ENCODE peak calls at places on chromosome 19, in six cellular contexts. G, F, V, I, A and C are unnamed samples.

GRCh38 chr19:44684892-44685847 is 13.8 kb upstream of the CEACAM16 start:
- DNase-seq in V (peak), F (peak), G (no peak), I (peak), A (peak), C (peak)

GRCh38 chr19:3359850-3360493 is 6.4 kb upstream of the NFIC start:
- DNase-seq in A (peak), V (peak), G (no peak), F (no peak), I (no peak), C (no peak)

GRCh38 chr19:16327911-16328823 is 3.5 kb downstream of the KLF2 start:
- DNase-seq in I (no peak), A (peak), G (no peak), F (peak), V (no peak), C (no peak)

GRCh38 chr19:29527500-29528328 is 1.9 kb downstream of the VSTM2B start:
- DNase-seq in I (no peak), F (no peak), A (no peak), G (no peak), V (peak), C (no peak)

GRCh38 chr19:28396259-28396940 is 816.6 kb downstream of the UQCRFS1 start:
- DNase-seq in A (no peak), V (peak), F (no peak), I (no peak), G (no peak), C (no peak)

GRCh38 chr19:49333426-49334288 is 1.5 kb upstream of the CD37 start:
- DNase-seq in V (no peak), I (no peak), F (no peak), G (no peak), A (peak), C (no peak)

GRCh38 chr19:29819986-29820385 is 8.2 kb downstream of the CCNE1 start:
- DNase-seq in V (no peak), I (no peak), A (no peak), G (no peak), F (no peak), C (no peak)

GRCh38 chr19:41225238-41226052 is 6.4 kb downstream of the AXL start:
- DNase-seq in I (peak), V (peak), A (peak), F (peak), G (peak), C (peak)

GRCh38 chr19:56355517-56355916 is 37.8 kb downstream of the ZNF582 start:
- DNase-seq in G (no peak), I (no peak), F (no peak), V (no peak), A (no peak), C (no peak)

GRCh38 chr19:35011091-35011689 is 11.1 kb downstream of the GRAMD1A start:
- DNase-seq in V (no peak), G (no peak), F (no peak), I (no peak), A (no peak), C (no peak)

GRCh38 chr19:35557539-35558399 is 5.7 kb downstream of the ATP4A start:
- DNase-seq in V (peak), F (peak), A (peak), G (peak), I (peak), C (peak)

GRCh38 chr19:31139871-31140505 is 209.2 kb downstream of the TSHZ3 start:
- DNase-seq in F (peak), A (peak), G (no peak), V (no peak), I (no peak), C (peak)

GRCh38 chr19:34480971-34481821 is at the start of gene WTIP:
- DNase-seq in A (peak), V (peak), G (no peak), F (peak), I (peak), C (peak)

GRCh38 chr19:46848389-46848788 is 2.3 kb downstream of the AP2S1 start:
- DNase-seq in A (no peak), F (no peak), V (no peak), I (no peak), G (no peak), C (no peak)

GRCh38 chr19:33396701-33397535 is 23.4 kb downstream of the CEBPG start:
- DNase-seq in I (no peak), F (no peak), G (no peak), V (peak), A (no peak), C (no peak)

GRCh38 chr19:39304701-39305571 is 8.7 kb downstream of the IFNL1 start:
- DNase-seq in V (peak), F (no peak), I (no peak), A (no peak), G (no peak), C (no peak)

GRCh38 chr19:4969772-4970531 is 1.0 kb downstream of the KDM4B start:
- DNase-seq in V (peak), A (peak), I (no peak), G (no peak), F (peak), C (peak)

GRCh38 chr19:4088975-4089374 is 22.3 kb upstream of the ZBTB7A start:
- DNase-seq in F (no peak), A (no peak), I (no peak), V (no peak), G (no peak), C (no peak)

GRCh38 chr19:46844067-46844489 is 6.6 kb downstream of the AP2S1 start:
- DNase-seq in V (no peak), G (no peak), F (no peak), I (no peak), A (no peak), C (no peak)

GRCh38 chr19:38691938-38692457 is 44.5 kb downstream of the ACTN4 start:
- DNase-seq in V (no peak), I (peak), A (peak), F (peak), G (no peak), C (peak)

GRCh38 chr19:47824396-47824795 is 2.7 kb downstream of the CRX start:
- DNase-seq in A (no peak), G (peak), F (no peak), I (no peak), V (peak), C (no peak)

GRCh38 chr19:20070691-20071090 is 7.1 kb upstream of the ZNF90 start:
- DNase-seq in V (no peak), I (no peak), G (no peak), F (no peak), A (no peak), C (no peak)

GRCh38 chr19:36172852-36173251 is 20.6 kb upstream of the COX7A1 start:
- DNase-seq in V (no peak), I (no peak), F (no peak), A (no peak), G (no peak), C (no peak)

GRCh38 chr19:28358604-28359003 is 854.3 kb downstream of the UQCRFS1 start:
- DNase-seq in V (peak), G (no peak), A (no peak), F (no peak), I (no peak), C (no peak)

GRCh38 chr19:29259153-29259552 is 46.2 kb upstream of the UQCRFS1 start:
- DNase-seq in I (no peak), A (no peak), V (peak), F (no peak), G (no peak), C (no peak)

GRCh38 chr19:39032164-39032918 is at the start of gene FBXO27:
- DNase-seq in G (no peak), F (no peak), I (peak), A (peak), V (peak), C (no peak)

GRCh38 chr19:35673121-35673804 is 6.9 kb downstream of the UPK1A start:
- DNase-seq in I (peak), F (peak), V (peak), A (peak), G (peak), C (peak)

GRCh38 chr19:42255766-42256750 is 1.1 kb upstream of the ERF start:
- DNase-seq in I (no peak), V (peak), A (peak), F (peak), G (no peak), C (no peak)

GRCh38 chr19:41691268-41691970 is 3.3 kb upstream of the CEACAM7 start:
- DNase-seq in I (no peak), A (peak), F (no peak), G (no peak), V (peak), C (no peak)

GRCh38 chr19:33950141-33950805 is 153.6 kb downstream of the KCTD15 start:
- DNase-seq in I (no peak), V (no peak), G (no peak), A (peak), F (no peak), C (no peak)

GRCh38 chr19:11736696-11737095 is 2.0 kb downstream of the ZNF823 start:
- DNase-seq in A (peak), V (peak), F (peak), I (no peak), G (no peak), C (peak)

GRCh38 chr19:47094557-47095517 is 18.7 kb downstream of the ZC3H4 start:
- DNase-seq in F (no peak), G (no peak), V (no peak), I (no peak), A (peak), C (no peak)

GRCh38 chr19:39403331-39404312 is 3.0 kb upstream of the ZFP36 start:
- DNase-seq in I (peak), V (peak), F (peak), A (peak), G (peak), C (peak)

GRCh38 chr19:56885173-56885679 is 44.7 kb upstream of the PEG3 start:
- DNase-seq in I (no peak), A (no peak), G (no peak), V (no peak), F (no peak), C (no peak)

GRCh38 chr19:53254451-53255341 is at the start of gene ZNF677:
- DNase-seq in G (peak), V (peak), A (peak), I (no peak), F (peak), C (peak)

GRCh38 chr19:50565984-50566903 is 2.0 kb downstream of the LRRC4B start:
- DNase-seq in G (no peak), V (peak), A (no peak), F (no peak), I (no peak), C (no peak)

DNA sequence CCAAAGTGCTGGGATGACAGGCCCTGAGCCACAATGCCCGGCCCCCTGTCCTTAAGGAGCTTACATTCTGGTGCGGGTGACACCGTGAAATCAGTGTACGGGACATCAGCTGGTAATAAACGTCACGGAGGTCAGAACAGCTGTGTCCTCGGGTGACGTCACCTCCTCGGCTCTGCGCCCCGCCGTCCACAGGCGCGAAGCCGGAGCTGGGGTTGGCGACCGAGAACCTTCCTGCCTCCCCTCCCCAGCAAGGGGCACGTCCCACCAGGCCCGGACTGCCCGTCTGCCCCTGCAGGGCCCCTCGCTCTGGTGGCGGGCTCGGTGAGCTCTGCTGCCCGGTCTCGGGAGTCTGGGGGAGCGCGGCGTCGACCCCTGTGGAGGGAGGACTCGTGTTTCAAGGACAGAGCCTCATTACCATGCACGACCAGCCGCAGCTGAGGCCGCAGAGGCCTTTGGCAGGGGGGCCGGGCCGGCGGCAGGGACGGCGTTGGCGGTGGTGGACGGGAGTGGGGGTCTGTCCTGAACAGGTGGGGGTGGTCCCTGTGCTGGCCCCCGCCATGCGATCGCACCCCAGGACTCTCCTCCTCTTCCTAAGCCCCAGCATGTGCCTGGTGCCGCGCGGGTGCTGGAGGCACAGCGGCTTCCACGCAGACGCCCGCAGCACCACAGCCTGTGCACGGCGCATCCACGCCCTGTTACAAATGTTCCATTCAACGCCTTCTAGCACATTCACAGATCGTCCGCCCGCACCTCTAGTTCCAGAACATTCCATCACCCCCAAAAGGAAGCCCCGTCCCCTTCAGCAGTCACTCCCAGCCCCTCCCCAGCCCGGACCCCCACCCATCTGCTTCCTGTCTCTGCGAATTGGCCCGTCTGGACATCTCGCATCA is 5.4 kb downstream of the LINGO3 start:
- DNase-seq in I (no peak), F (peak), V (peak), G (no peak), A (peak), C (no peak)
- TF ChIP-seq EZH2 in I (no peak), F (no peak), V (no peak), G (no peak), A (no peak), C (no peak)

DNA sequence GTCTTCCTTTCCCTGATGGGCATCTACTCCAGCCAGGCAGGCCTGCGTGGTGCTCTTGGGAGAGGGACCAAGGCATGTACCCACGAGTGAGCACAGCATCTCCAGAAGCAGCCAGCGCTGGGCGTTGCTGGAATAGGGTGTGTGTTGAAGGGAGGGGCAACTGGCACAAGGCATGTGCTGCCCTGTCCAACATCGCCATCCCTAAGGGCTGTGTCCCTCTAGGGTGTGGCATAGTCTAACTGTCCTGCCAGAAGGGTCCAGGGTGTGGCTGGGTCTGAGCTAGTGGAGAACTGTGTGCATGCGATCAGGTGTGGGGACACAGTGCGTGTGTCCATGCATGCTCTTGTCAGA is 2.8 kb downstream of the NOTCH3 start:
- DNase-seq in V (no peak), I (no peak), F (no peak), A (peak), G (no peak), C (no peak)
- H3K4me3 ChIP-seq in V (no peak), I (no peak), F (no peak), A (no peak), G (no peak), C (no peak)

GRCh38 chr19:8253678-8254077 is 44.5 kb downstream of the CERS4 start:
- DNase-seq in G (no peak), I (no peak), V (no peak), A (peak), F (no peak), C (no peak)
- TF ChIP-seq EZH2 in G (no peak), I (no peak), V (no peak), A (no peak), F (no peak), C (no peak)

GRCh38 chr19:10565567-10566407 is at the start of gene KRI1:
- DNase-seq in A (peak), I (peak), G (peak), F (peak), V (peak), C (peak)

GRCh38 chr19:10568444-10568825 is 344 bp downstream of the CDKN2D start:
- DNase-seq in G (no peak), F (no peak), V (peak), A (peak), I (no peak), C (peak)

GRCh38 chr19:10567696-10568443 is 909 bp downstream of the CDKN2D start:
- DNase-seq in G (no peak), I (no peak), F (no peak), A (peak), V (no peak), C (no peak)

GRCh38 chr19:10566408-10566657 is 523 bp upstream of the KRI1 start:
- DNase-seq in I (no peak), A (no peak), G (no peak), F (no peak), V (no peak), C (no peak)

GRCh38 chr19:10566658-10567410 is 1.0 kb upstream of the KRI1 start:
- DNase-seq in V (no peak), A (peak), F (no peak), G (no peak), I (no peak), C (no peak)
- H3K4me3 ChIP-seq in V (peak), A (peak), F (peak), G (peak), I (peak), C (no peak)

GRCh38 chr19:577439-578392 is 5.3 kb downstream of the BSG start:
- DNase-seq in I (no peak), V (peak), F (no peak), G (no peak), A (no peak), C (no peak)

GRCh38 chr19:581399-582111 is 8.1 kb upstream of the HCN2 start:
- DNase-seq in I (no peak), G (no peak), V (no peak), A (no peak), F (no peak), C (no peak)

GRCh38 chr19:580274-580835 is 8.0 kb downstream of the BSG start:
- DNase-seq in F (no peak), G (no peak), V (no peak), I (no peak), A (no peak), C (no peak)

GRCh38 chr19:579842-580155 is 7.4 kb downstream of the BSG start:
- DNase-seq in G (no peak), A (no peak), V (no peak), I (no peak), F (no peak), C (no peak)

DNA sequence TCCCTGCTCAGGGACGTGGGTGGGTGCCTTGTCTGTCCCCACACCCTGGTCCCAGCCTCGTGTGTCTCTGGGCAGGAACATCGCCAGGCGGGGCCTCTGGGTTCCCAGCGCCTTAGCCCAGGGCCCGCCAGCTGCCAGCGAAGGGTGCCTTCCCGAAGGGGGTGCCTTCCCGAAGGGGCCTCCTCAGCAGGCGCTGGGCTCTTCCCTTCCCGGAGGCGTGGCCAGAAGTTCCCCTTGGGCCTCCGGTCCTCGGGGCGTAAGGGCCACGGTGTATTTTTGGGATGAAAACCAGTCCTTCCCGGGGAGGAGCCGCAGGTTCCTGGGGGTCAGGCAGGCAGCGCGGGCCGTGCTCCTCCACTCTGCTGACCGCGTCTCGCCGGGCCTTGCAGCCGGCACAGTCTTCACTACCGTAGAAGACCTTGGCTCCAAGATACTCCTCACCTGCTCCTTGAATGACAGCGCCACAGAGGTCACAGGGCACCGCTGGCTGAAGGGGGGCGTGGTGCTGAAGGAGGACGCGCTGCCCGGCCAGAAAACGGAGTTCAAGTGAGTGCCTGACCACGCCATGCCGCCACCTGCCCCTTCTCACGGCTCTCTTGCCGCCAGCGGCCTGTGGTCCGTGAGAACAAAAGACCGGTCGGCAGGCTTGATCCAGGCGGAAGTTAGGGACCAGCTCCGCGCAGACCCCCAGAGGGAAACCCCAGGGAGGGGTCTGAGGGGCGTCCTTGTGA is 6.9 kb downstream of the BSG start:
- DNase-seq in I (no peak), A (no peak), V (no peak), G (no peak), F (no peak), C (no peak)
- TF ChIP-seq EZH2 in I (no peak), A (no peak), V (no peak), G (no peak), F (no peak), C (no peak)

GRCh38 chr19:17540174-17540573 is 15.3 kb upstream of the COLGALT1 start:
- DNase-seq in F (no peak), A (no peak), V (no peak), I (no peak), G (no peak), C (no peak)

GRCh38 chr19:17541184-17541759 is 14.2 kb upstream of the COLGALT1 start:
- DNase-seq in F (no peak), G (no peak), I (no peak), A (no peak), V (no peak), C (no peak)

GRCh38 chr19:17539288-17540117 is 15.9 kb upstream of the COLGALT1 start:
- DNase-seq in F (peak), A (peak), I (peak), G (peak), V (peak), C (peak)

GRCh38 chr19:17536957-17537356 is 18.5 kb upstream of the COLGALT1 start:
- DNase-seq in I (no peak), V (no peak), A (no peak), G (no peak), F (no peak), C (no peak)

DNA sequence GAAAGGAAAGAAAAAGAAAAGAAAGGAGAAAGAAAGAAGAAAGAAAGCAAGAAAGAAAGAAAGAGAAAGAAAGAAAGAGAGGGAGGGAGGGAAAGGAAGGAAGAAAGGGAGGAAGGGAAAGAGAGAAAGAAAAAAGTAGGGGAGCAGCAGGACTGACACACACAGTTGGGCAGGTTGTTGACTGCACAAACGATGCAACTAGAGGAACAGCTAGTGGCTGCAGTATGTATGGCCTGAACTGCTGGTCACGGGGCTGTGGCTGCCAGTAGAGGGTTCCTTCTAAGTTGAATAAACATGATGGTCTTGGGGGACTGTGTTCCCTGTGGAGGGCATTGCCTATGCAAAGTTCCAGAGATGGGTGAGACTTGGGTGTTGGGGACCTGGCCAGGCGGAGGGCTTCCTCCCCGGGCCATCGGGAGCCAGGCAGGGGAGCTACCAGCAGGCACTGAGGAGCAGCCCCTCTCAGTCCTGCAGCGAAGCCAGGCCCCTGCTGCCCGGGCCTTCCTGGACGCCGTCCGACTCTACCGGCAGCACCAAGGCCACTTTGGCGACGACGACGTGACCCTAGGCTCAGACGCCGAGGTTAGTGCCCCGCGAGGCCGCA is 16.7 kb upstream of the COLGALT1 start:
- DNase-seq in V (peak), G (no peak), A (peak), I (no peak), F (no peak), C (no peak)
- H3K4me3 ChIP-seq in V (peak), G (peak), A (peak), I (peak), F (peak), C (peak)